ENCODE peak calls at places on chromosomes 6 and 20, in nine cellular contexts. H is C1 segment of cervical spinal cord; W is NCI-H1694 treated with DMSO at 0.1 percent for 48 hours; X is activated T-cell treated with anti-CD3 and anti-CD28 coated beads, Interleukin-2, amount 50 U/mL, for 72 hours; O is RPMI8226; S is fibroblast of lung; N is WTC11; U is non-pigmented ciliary epithelial cell; J is occipital lobe. R is an unnamed sample.

GRCh38 chr6:132122871-132123270 is 171.7 kb upstream of the CCN2 start:
- DNase-seq in H (peak), W (no peak), X (no peak), O (no peak), S (peak), N (no peak), U (peak), J (no peak), R (no peak)

GRCh38 chr6:71533939-71534379 is 245.3 kb downstream of the OGFRL1 start:
- DNase-seq in H (no peak), W (peak), X (no peak), O (peak), S (peak), N (no peak), U (no peak), J (no peak), R (peak)

GRCh38 chr20:45867811-45868176 is 10.4 kb downstream of the ZSWIM3 start:
- DNase-seq in H (no peak), W (no peak), X (no peak), O (no peak), S (peak), N (no peak), U (no peak), J (no peak), R (no peak)

GRCh38 chr6:73455865-73456629 is 4.0 kb upstream of the CGAS start:
- DNase-seq in H (no peak), W (no peak), X (peak), O (no peak), S (peak), N (no peak), U (no peak), J (no peak), R (no peak)

GRCh38 chr20:37868998-37869861 is 33.7 kb upstream of the VSTM2L start:
- DNase-seq in H (no peak), W (no peak), X (no peak), O (no peak), S (no peak), N (no peak), U (no peak), J (no peak), R (peak)

GRCh38 chr6:40419377-40419776 is 167.8 kb downstream of the LRFN2 start:
- DNase-seq in H (no peak), W (no peak), X (no peak), O (no peak), S (no peak), N (no peak), U (no peak), J (no peak), R (no peak)

GRCh38 chr20:37804584-37805566 is 98.1 kb upstream of the VSTM2L start:
- DNase-seq in H (peak), W (no peak), X (no peak), O (no peak), S (no peak), N (no peak), U (no peak), J (no peak), R (peak)

GRCh38 chr20:23613676-23614075 is 8.0 kb upstream of the CST9 start:
- DNase-seq in H (no peak), W (no peak), X (no peak), O (no peak), S (peak), N (no peak), U (no peak), J (no peak), R (no peak)

GRCh38 chr20:32327087-32327681 is 30.9 kb upstream of the ASXL1 start:
- DNase-seq in H (no peak), W (no peak), X (no peak), O (no peak), S (peak), N (no peak), U (peak), J (no peak), R (peak)

GRCh38 chr6:32087574-32088486 is 21.3 kb downstream of the TNXB start:
- DNase-seq in H (no peak), W (no peak), X (peak), O (peak), S (peak), N (peak), U (no peak), J (no peak), R (peak)

GRCh38 chr6:116446399-116446798 is 14.8 kb upstream of the CALHM6 start:
- DNase-seq in H (no peak), W (no peak), X (no peak), O (no peak), S (no peak), N (no peak), U (no peak), J (no peak), R (no peak)

GRCh38 chr20:36307412-36308317 is 1.5 kb downstream of the DLGAP4 start:
- DNase-seq in H (no peak), W (no peak), X (no peak), O (no peak), S (no peak), N (peak), U (no peak), J (peak), R (peak)

GRCh38 chr20:10376271-10377075 is 57.5 kb downstream of the MKKS start:
- DNase-seq in H (no peak), W (no peak), X (no peak), O (no peak), S (no peak), N (no peak), U (no peak), J (no peak), R (no peak)

GRCh38 chr6:156807028-156807427 is 29.9 kb downstream of the ARID1B start:
- DNase-seq in H (no peak), W (no peak), X (no peak), O (no peak), S (no peak), N (no peak), U (no peak), J (no peak), R (no peak)

GRCh38 chr6:85747654-85748053 is 105.0 kb upstream of the SYNCRIP start:
- DNase-seq in H (no peak), W (no peak), X (no peak), O (no peak), S (peak), N (no peak), U (peak), J (no peak), R (no peak)

GRCh38 chr6:40036186-40036585 is 101.9 kb upstream of the MOCS1 start:
- DNase-seq in H (no peak), W (no peak), X (no peak), O (no peak), S (no peak), N (no peak), U (no peak), J (no peak), R (no peak)

GRCh38 chr6:31822038-31822821 is 5.3 kb upstream of the HSPA1B start:
- DNase-seq in H (peak), W (no peak), X (peak), O (peak), S (peak), N (peak), U (no peak), J (peak), R (peak)

GRCh38 chr20:2919518-2920245 is 46.4 kb downstream of the PTPRA start:
- DNase-seq in H (no peak), W (no peak), X (no peak), O (no peak), S (no peak), N (no peak), U (no peak), J (no peak), R (peak)

GRCh38 chr20:37318046-37318445 is 27.9 kb upstream of the SRC start:
- DNase-seq in H (no peak), W (no peak), X (no peak), O (no peak), S (no peak), N (no peak), U (no peak), J (no peak), R (no peak)

GRCh38 chr6:75788894-75789293 is 39.9 kb downstream of the MYO6 start:
- DNase-seq in H (no peak), W (no peak), X (no peak), O (no peak), S (no peak), N (no peak), U (no peak), J (no peak), R (no peak)

GRCh38 chr6:126570507-126570906 is 230.6 kb downstream of the CENPW start:
- DNase-seq in H (no peak), W (no peak), X (no peak), O (no peak), S (no peak), N (no peak), U (no peak), J (no peak), R (no peak)

GRCh38 chr6:38782616-38783015 is 67.5 kb downstream of the DNAH8 start:
- DNase-seq in H (no peak), W (no peak), X (no peak), O (no peak), S (no peak), N (no peak), U (no peak), J (no peak), R (no peak)